ENCODE peak calls at places on chromosomes 4 and X, in seven cellular contexts. F, U, H, B, D, J and M are unnamed samples.
A peak's percentile ranks its signal among the peaks of the same experiment; 100 is the strongest.

GRCh38 chr4:182624281-182624680 is 292.9 kb downstream of the DCTD start:
- DNase-seq in J (no peak), H (no peak), D (no peak), B (no peak), F (no peak), U (no peak), M (no peak)

GRCh38 chr4:83625807-83626206 is 89.9 kb downstream of the GPAT3 start:
- DNase-seq in F (no peak), U (no peak), B (no peak), H (no peak), D (no peak), J (no peak), M (no peak)

GRCh38 chr4:183173580-183174526 is 74.8 kb downstream of the WWC2 start:
- DNase-seq in D (no peak), H (no peak), U (no peak), F (peak; percentile 40), J (no peak), B (no peak), M (peak; percentile 84)

GRCh38 chrX:133337250-133337649 is 78.0 kb downstream of the GPC4 start:
- DNase-seq in B (no peak), J (no peak), F (no peak), H (no peak), D (no peak), U (no peak), M (no peak)

GRCh38 chr4:26325191-26325590 is 4.4 kb downstream of the RBPJ start:
- DNase-seq in F (peak; percentile 50), U (no peak), J (no peak), H (peak; percentile 34), D (no peak), B (no peak), M (no peak)

GRCh38 chr4:128859887-128860774 is 50.6 kb downstream of the JADE1 start:
- DNase-seq in D (no peak), J (no peak), U (no peak), F (peak; percentile 63), H (peak; percentile 23), B (no peak), M (no peak)

GRCh38 chr4:87092389-87093141 is 127.9 kb downstream of the KLHL8 start:
- DNase-seq in D (peak; percentile 80), F (peak; percentile 88), H (peak; percentile 82), U (no peak), J (peak; percentile 52), B (peak; percentile 87), M (no peak)

GRCh38 chrX:111555559-111555958 is 44.1 kb downstream of the SERTM2 start:
- DNase-seq in U (no peak), D (no peak), J (no peak), B (no peak), H (no peak), F (no peak), M (peak; percentile 55)

GRCh38 chr4:165461176-165461835 is 82.5 kb downstream of the CPE start:
- DNase-seq in U (peak; percentile 61), J (no peak), B (no peak), D (no peak), H (peak; percentile 17), F (peak; percentile 89), M (no peak)

GRCh38 chr4:131566026-131566425 is 1583.1 kb upstream of the PCDH10 start:
- DNase-seq in D (no peak), H (no peak), U (no peak), J (no peak), F (no peak), B (no peak), M (no peak)

DNA sequence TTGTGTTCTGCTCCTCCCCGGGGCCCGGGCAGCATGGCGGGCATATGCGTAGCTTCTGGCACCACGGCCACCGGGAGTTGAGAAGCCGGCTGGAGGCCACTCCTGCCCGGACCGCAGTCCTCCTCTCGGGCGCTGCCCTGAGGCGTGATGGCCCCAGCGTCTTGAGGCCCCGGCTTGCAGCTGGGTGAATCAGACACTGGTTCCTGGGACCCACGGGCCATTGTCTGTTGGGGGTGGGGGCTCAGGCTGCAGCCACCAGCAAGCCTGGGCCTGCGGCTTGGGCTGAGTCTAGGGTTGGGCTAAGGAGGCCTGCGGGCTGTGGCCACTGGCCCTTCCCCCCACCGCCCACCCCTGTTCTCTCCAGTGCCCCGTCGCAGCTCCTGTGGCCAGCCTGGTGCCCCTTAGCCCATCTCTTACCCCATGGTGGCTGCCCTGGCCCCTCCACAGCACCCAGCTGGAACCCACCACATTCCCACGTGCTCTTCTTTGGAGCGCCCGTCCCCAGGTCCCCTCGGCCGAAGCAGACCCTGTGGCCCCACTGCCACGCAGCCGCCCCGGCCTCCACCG is 6.7 kb upstream of the UVSSA start:
- DNase-seq in J (no peak), F (no peak), D (no peak), H (no peak), U (no peak), B (no peak), M (no peak)
- TF ChIP-seq CTCF in J (no peak), F (no peak), D (no peak), H (no peak), U (no peak), B (no peak), M (no peak)

DNA sequence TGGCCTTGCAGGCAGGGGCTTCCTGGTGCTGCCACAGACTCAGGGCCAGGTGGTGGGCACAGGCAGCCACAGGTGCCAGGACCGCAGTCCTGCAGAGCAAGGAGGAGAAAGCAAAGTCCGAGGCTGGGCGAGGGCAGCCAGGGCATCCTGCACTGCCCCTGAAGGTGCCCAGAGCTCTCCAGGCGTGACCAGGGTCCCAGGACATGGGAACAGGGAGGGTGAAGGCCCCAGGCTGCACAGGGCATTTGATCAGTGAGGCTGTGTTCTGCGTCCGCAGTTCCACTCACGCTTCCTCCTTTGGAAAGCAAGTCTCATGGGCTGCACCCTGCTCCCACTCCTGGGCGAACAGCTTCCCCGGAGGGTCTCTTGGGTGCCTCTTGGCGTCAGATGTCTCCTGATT is 3.0 kb downstream of the SH3TC1 start:
- DNase-seq in B (no peak), J (no peak), D (no peak), H (no peak), F (no peak), U (no peak), M (no peak)
- H3K4me1 ChIP-seq in B (peaks cover 19% of the 10 kb centered on the region), J (peaks cover 45% of the 10 kb centered on the region), D (peaks cover 8% of the 10 kb centered on the region), H (peaks cover 69% of the 10 kb centered on the region), F (peaks cover 9% of the 10 kb centered on the region), U (no peaks in the 10 kb centered on the region), M (no peaks in the 10 kb centered on the region)

DNA sequence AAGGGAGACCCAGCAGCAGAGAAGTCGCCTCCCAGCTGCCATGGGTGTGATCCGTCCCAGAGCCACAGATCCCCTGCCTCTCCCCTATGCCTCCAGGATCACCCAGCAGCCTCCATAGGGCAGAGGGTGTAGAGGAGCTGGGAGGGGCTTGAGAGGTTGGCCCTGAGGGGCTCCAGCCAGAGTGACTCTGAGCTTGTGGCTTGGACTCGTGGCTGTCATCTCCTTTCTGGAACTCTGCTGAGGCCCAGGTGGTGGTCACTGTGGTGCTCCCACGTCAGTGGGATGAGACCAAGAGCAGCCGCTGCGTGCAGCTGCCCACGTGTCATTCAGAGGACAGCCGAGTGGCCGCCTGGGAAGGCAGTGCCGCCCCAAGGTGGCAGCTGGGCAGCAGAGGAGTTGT is 4.2 kb downstream of the TACC3 start:
- DNase-seq in H (no peak), D (no peak), J (peak; percentile 12), B (no peak), F (no peak), U (no peak), M (no peak)
- H3K27ac ChIP-seq in H (no peak overlapping the region), D (no peak overlapping the region), J (no peak overlapping the region), B (no peak overlapping the region), F (no peak overlapping the region), U (no peak overlapping the region), M (no peak overlapping the region)

DNA sequence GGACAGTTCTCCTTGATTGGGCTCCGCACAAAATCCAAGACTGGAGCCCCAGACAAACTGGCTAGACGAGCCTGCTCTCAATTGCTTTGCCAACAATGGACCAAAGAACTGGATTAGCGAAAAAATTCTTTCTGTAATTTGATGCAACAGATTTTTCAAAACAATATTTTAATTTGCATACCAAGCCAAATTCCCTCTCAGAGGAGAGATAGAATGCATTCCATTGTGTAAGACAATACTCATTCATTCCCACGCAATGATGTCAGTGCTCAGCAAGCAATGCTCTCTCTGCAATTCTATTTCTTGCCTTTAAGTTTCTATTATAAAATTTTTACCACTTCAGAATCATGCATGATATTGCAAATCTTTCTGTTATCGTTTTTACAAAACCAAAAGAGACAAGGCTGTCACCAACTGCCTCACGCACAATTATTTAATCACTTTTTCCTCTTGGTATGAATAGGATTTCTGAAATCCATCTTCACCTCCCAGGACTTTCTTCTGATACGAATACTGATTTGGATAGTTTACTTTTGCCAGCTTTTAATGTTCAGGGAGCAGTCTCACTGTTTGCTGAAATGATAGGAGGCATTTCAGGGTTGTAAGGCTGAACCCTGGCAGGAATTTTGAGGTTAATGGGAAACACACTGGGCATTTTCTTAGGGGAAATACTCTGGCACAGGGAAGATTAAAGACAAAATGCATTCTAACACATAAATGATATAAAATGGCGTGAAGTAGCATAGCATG is 46.1 kb upstream of the HCCS start:
- DNase-seq in H (no peak), J (no peak), B (no peak), F (peak; percentile 82), U (no peak), D (no peak), M (no peak)
- TF ChIP-seq CTCF in H (no peak), J (no peak), B (no peak), F (no peak), U (no peak), D (no peak), M (no peak)

DNA sequence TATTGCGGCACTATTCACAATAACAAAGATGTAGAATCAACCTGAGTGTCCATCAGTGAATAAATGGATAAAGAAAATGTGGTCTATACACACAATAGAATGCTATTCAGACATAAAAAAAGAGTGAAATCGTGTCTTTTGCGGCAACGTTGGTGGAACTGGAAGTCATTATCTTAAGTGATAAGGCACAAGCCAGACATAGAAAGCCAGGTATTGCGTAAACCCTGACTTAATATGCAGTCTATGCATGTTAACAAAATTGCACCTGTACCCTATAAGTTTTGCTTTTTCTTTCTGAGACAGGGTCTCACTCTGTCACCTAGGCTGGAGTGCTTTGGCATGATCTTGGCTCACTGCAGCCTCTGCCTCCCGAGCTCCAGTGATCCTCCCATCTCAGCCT is 28.6 kb downstream of the KIAA0232 start:
- DNase-seq in J (no peak), D (no peak), B (no peak), H (no peak), F (peak; percentile 26), U (no peak), M (no peak)
- H3K4me1 ChIP-seq in J (peaks cover 81% of the 10 kb centered on the region), D (peaks cover 7% of the 10 kb centered on the region), B (peaks cover 48% of the 10 kb centered on the region), H (no peaks in the 10 kb centered on the region), F (peaks cover 14% of the 10 kb centered on the region), U (no peaks in the 10 kb centered on the region), M (no peaks in the 10 kb centered on the region)